ENCODE peak calls at places on chromosomes 12 and 14, in seven cellular contexts. O is PC-3, V is breast epithelium, Q is neural progenitor cell, L is esophagus squamous epithelium, P is right atrium auricular region, G is cardiac muscle cell. W is an unnamed sample.

GRCh38 chr12:123991402-123991951 is 18.5 kb downstream of the ZNF664 start:
- DNase-seq in G (no peak), P (no peak), L (no peak), O (no peak), V (no peak), Q (no peak), W (no peak)

GRCh38 chr14:29030970-29031369 is 264.4 kb downstream of the FOXG1 start:
- DNase-seq in Q (no peak), L (no peak), V (no peak), P (no peak), O (no peak), G (no peak), W (no peak)

GRCh38 chr12:32535260-32535999 is 136.1 kb downstream of the FGD4 start:
- DNase-seq in Q (peak; percentile 42), O (peak; percentile 48), L (no peak), G (peak; percentile 87), V (peak; percentile 23), P (peak; percentile 67), W (no peak)

GRCh38 chr12:126936181-126936851 is 1330.7 kb upstream of the TMEM132C start:
- DNase-seq in L (no peak), P (no peak), V (peak; percentile 65), O (peak; percentile 86), G (no peak), Q (no peak), W (no peak)

GRCh38 chr14:88194531-88194930 is 128.5 kb downstream of the KCNK10 start:
- DNase-seq in O (no peak), P (no peak), G (no peak), V (no peak), Q (no peak), L (no peak), W (no peak)

GRCh38 chr14:103871596-103872480 is 24.5 kb upstream of the PPP1R13B start:
- DNase-seq in L (no peak), P (no peak), Q (peak; percentile 72), V (peak; percentile 54), G (peak; percentile 53), O (no peak), W (peak; percentile 78)

GRCh38 chr14:77071938-77072388 is 26.1 kb upstream of the CIPC start:
- DNase-seq in P (no peak), O (peak; percentile 96), L (no peak), Q (no peak), G (no peak), V (no peak), W (no peak)

GRCh38 chr14:87108726-87109125 is 884.3 kb downstream of the GALC start:
- DNase-seq in V (no peak), P (no peak), L (no peak), Q (no peak), O (no peak), G (no peak), W (no peak)

GRCh38 chr14:23327947-23328744 is 6.9 kb downstream of the PABPN1 start:
- DNase-seq in V (peak; percentile 61), P (peak; percentile 82), O (peak; percentile 79), G (peak; percentile 80), L (no peak), Q (peak; percentile 81), W (peak; percentile 62)

GRCh38 chr12:132375747-132376463 is 46.5 kb upstream of the GALNT9 start:
- DNase-seq in G (no peak), O (no peak), L (no peak), P (no peak), Q (no peak), V (no peak), W (no peak)

GRCh38 chr12:131865196-131865875 is 29.1 kb upstream of the ULK1 start:
- DNase-seq in V (no peak), Q (no peak), L (no peak), P (no peak), O (peak; percentile 99), G (no peak), W (no peak)

GRCh38 chr12:58425481-58426392 is 484.4 kb downstream of the ATP23 start:
- DNase-seq in O (peak; percentile 95), V (no peak), Q (peak; percentile 84), G (peak; percentile 18), L (no peak), P (no peak), W (no peak)
- H3K4me3 ChIP-seq in O (peak overlapping the region; percentile 51), V (no peak overlapping the region), Q (peak overlapping the region; percentile 25), G (no peak overlapping the region), L (no peak overlapping the region), P (no peak overlapping the region), W (no peak overlapping the region)

GRCh38 chr12:121089031-121089812 is 43.5 kb upstream of the P2RX7 start:
- DNase-seq in Q (no peak), V (no peak), P (no peak), O (no peak), G (peak; percentile 16), L (no peak), W (no peak)

GRCh38 chr12:121090576-121091125 is 42.0 kb upstream of the P2RX7 start:
- DNase-seq in P (peak; percentile 42), G (peak; percentile 30), L (no peak), Q (no peak), O (no peak), V (no peak), W (no peak)

GRCh38 chr12:121088208-121088585 is 44.5 kb upstream of the P2RX7 start:
- DNase-seq in Q (no peak), V (no peak), P (no peak), L (no peak), O (no peak), G (no peak), W (no peak)

GRCh38 chr12:121092034-121092433 is 40.6 kb upstream of the P2RX7 start:
- DNase-seq in P (peak; percentile 30), O (no peak), L (no peak), V (no peak), G (no peak), Q (no peak), W (no peak)

DNA sequence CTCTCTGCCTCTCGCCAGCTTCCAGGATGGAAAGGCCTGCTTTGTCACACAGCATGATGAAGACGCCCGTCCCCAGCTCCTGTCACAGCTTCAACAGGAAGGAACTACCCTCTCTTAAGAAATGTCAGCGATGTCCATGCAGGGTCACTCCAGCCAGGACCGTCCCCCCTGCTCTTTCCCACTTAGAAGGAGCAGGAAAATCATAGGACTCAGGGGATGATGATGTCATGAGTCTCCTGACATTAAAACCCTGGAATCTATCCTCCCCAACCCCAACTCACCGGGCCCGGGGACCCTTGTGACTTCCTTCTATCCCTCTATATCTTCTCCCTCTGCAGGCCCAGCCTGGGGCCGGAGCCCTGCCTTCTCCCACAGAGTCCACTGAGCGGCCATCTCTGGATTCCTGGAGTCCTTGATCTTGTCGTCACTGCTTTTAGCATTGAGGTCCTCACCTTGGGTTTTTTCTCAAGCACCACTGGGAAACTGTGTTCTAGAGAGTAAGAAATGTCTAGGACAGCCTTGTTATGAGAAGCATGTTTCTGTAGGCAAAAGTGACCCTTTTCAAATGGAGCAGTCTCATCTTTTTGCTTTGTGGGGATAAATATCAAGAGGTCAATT is 42.8 kb upstream of the P2RX7 start:
- DNase-seq in G (peak; percentile 13), O (no peak), V (no peak), P (peak; percentile 32), Q (no peak), L (no peak), W (no peak)
- H3K4me1 ChIP-seq in G (peaks cover 5% of the 10 kb centered on the region), O (no peaks in the 10 kb centered on the region), V (no peaks in the 10 kb centered on the region), P (no peaks in the 10 kb centered on the region), Q (no peaks in the 10 kb centered on the region), L (no peaks in the 10 kb centered on the region), W (peaks cover 17% of the 10 kb centered on the region)

GRCh38 chr14:69573841-69574265 is 818 bp downstream of the CCDC177 start:
- DNase-seq in G (peak; percentile 10), V (no peak), O (no peak), L (no peak), P (no peak), Q (peak; percentile 95), W (no peak)

GRCh38 chr14:69573205-69573840 is 1.3 kb downstream of the CCDC177 start:
- DNase-seq in P (no peak), G (no peak), O (no peak), V (no peak), L (no peak), Q (no peak), W (no peak)

GRCh38 chr14:69574266-69574953 is at the start of gene CCDC177:
- DNase-seq in V (peak; percentile 39), G (peak; percentile 78), L (no peak), P (no peak), Q (peak; percentile 94), O (peak; percentile 79), W (peak; percentile 54)

GRCh38 chr14:69572634-69573135 is 2.0 kb downstream of the CCDC177 start:
- DNase-seq in Q (no peak), G (no peak), V (no peak), L (no peak), P (no peak), O (no peak), W (no peak)

GRCh38 chr14:69574954-69575295 is 254 bp upstream of the CCDC177 start:
- DNase-seq in L (no peak), G (no peak), P (no peak), V (no peak), O (no peak), Q (no peak), W (no peak)
- H3K4me3 ChIP-seq in L (peak overlapping the region; percentile 34), G (no peak overlapping the region), P (no peak overlapping the region), V (peak overlapping the region; percentile 62), O (no peak overlapping the region), Q (peak overlapping the region; percentile 65), W (no peak overlapping the region)

GRCh38 chr12:121534495-121535148 is 46.2 kb downstream of the KDM2B start:
- DNase-seq in Q (peak; percentile 16), V (no peak), L (no peak), O (no peak), G (no peak), P (no peak), W (peak; percentile 56)

GRCh38 chr12:121531356-121531750 is 49.5 kb downstream of the KDM2B start:
- DNase-seq in Q (no peak), V (no peak), P (no peak), O (no peak), G (no peak), L (no peak), W (no peak)

GRCh38 chr12:121535150-121536057 is 45.4 kb downstream of the KDM2B start:
- DNase-seq in G (no peak), P (no peak), Q (no peak), V (no peak), O (no peak), L (no peak), W (no peak)

GRCh38 chr12:121532503-121533390 is 48.1 kb downstream of the KDM2B start:
- DNase-seq in G (no peak), Q (no peak), P (no peak), V (no peak), L (no peak), O (no peak), W (no peak)

GRCh38 chr12:121533391-121534090 is 47.3 kb downstream of the KDM2B start:
- DNase-seq in Q (no peak), V (no peak), G (no peak), O (no peak), P (no peak), L (no peak), W (no peak)
- H3K4me1 ChIP-seq in Q (peaks cover 35% of the 10 kb centered on the region), V (peaks cover 3% of the 10 kb centered on the region), G (peaks cover 22% of the 10 kb centered on the region), O (peaks cover 19% of the 10 kb centered on the region), P (no peaks in the 10 kb centered on the region), L (peaks cover 65% of the 10 kb centered on the region), W (peaks cover 54% of the 10 kb centered on the region)

W was measured in CD4-positive, CD25-positive, alpha-beta regulatory T cell.